ENCODE peak calls at places on chromosomes 7 and 10, in five cellular contexts. O is neural crest cell; U is CD8-positive, alpha-beta T cell; F is cardiac fibroblast; Q is B cell. B is an unnamed sample.

GRCh38 chr10:29767958-29768357 is 133.2 kb upstream of the SVIL start:
- DNase-seq in O (no peak), U (no peak), F (no peak), Q (no peak), B (no peak)

GRCh38 chr7:40047661-40048060 is 86.8 kb downstream of the MPLKIP start:
- DNase-seq in O (no peak), U (no peak), F (no peak), Q (no peak), B (no peak)

GRCh38 chr10:79385804-79386531 is 38.7 kb downstream of the PPIF start:
- DNase-seq in O (peak; percentile 0), U (no peak), F (peak; percentile 1), Q (no peak), B (peak; percentile 12)

GRCh38 chr7:67493386-67493785 is 496.8 kb downstream of the TYW1 start:
- DNase-seq in O (no peak), U (no peak), F (no peak), Q (no peak), B (no peak)

GRCh38 chr10:64316833-64317232 is 795.6 kb downstream of the REEP3 start:
- DNase-seq in O (no peak), U (no peak), F (no peak), Q (no peak), B (no peak)

GRCh38 chr7:52911795-52912194 is 123.6 kb upstream of the POM121L12 start:
- DNase-seq in O (no peak), U (no peak), F (no peak), Q (no peak), B (no peak)

GRCh38 chr7:109901916-109902315 is 1189.0 kb upstream of the LRRN3 start:
- DNase-seq in O (no peak), U (no peak), F (no peak), Q (no peak), B (no peak)

GRCh38 chr7:1537631-1538412 is 7.3 kb downstream of the MAFK start:
- DNase-seq in O (peak; percentile 68), U (no peak), F (peak; percentile 99), Q (no peak), B (peak; percentile 49)

GRCh38 chr10:91805110-91805825 is 7.0 kb downstream of the TNKS2 start:
- DNase-seq in O (no peak), U (no peak), F (no peak), Q (no peak), B (no peak)

GRCh38 chr10:44422631-44423030 is 37.7 kb upstream of the CXCL12 start:
- DNase-seq in O (no peak), U (no peak), F (no peak), Q (no peak), B (no peak)

GRCh38 chr7:144785491-144785890 is 50.4 kb downstream of the TPK1 start:
- DNase-seq in O (no peak), U (no peak), F (no peak), Q (no peak), B (no peak)

GRCh38 chr7:28217161-28217560 is 36.6 kb upstream of the JAZF1 start:
- DNase-seq in O (no peak), U (no peak), F (no peak), Q (no peak), B (no peak)

GRCh38 chr10:37860494-37861190 is 3.2 kb upstream of the ZNF248 start:
- DNase-seq in O (no peak), U (no peak), F (peak; percentile 44), Q (no peak), B (no peak)

GRCh38 chr10:22684707-22685106 is 29.7 kb downstream of the PIP4K2A start:
- DNase-seq in O (no peak), U (no peak), F (no peak), Q (no peak), B (no peak)

DNA sequence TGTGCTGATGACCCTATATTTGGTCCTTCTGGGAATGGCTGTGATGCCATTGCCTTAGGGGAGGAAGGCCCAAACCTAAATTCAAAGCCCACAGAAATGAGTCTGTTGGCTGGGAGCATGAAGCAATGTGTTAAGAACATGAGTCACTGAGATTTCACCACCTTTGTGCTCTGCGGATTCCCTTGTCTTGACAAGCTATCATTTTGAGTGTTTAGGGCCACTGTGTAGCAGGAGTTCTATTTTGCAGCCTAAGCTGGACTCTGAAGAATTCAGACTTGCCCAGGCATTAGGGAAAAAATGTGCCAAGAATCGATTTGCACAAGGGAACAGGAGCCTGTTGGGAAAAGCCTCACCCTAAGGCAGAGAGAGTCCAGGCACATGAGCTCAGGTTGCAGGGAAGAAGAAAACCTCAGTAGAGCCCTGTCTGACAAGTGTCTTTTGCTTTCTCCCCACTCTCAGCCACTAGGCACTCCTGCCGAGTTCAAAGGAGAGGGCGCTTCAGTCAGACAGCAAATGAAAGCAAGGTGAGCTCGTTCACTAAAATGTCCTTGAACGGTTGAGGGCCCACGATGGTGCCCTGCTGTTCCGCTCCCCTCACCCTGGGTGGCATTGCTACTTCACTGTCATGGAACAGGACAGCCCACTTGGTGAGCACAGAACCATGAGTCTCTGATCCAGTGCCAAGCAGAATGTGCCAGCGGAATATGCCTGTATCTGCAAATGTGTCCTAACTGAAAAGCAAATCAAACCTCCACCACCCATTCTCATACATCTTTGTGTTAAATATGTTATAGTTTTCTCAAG is 93.6 kb downstream of the PRLHR start:
- DNase-seq in O (no peak), U (no peak), F (peak; percentile 64), Q (no peak), B (no peak)
- TF ChIP-seq CTCF in O (no peak), U (no peak), F (no peak), Q (no peak), B (no peak)

DNA sequence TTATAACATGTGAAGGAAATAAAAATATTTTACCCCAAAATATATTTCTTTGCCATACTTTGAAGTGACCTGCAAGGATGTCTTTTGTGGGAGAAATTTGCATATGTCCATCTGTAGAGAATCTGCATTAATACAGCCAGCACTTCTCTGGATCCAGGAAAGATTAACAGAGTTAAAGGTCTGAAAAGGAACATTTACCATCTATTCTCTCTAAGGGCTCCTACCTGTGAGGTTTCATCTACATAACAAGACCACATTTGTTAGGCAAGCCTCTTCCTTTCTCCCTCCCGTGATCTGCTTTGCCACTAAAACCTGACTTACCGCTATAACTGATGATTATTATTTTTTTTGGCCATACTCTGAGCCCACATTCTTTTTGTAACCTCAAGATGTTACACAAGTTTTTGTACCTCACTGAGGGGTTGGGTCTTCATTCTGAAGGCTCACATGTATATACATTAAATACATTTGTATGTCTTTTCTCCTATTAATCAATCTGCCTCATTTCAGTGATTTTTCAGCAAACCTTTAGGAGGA is 129.4 kb downstream of the AKR1D1 start:
- DNase-seq in O (no peak), U (no peak), F (peak; percentile 8), Q (no peak), B (no peak)
- TF ChIP-seq CTCF in O (no peak), U (no peak), F (no peak), Q (no peak), B (no peak)

GRCh38 chr7:151632750-151633515 is 113.2 kb upstream of the RHEB start:
- DNase-seq in O (peak; percentile 5), U (peak; percentile 40), F (peak; percentile 62), Q (peak; percentile 83), B (peak; percentile 74)

GRCh38 chr7:151633516-151633812 is 113.8 kb upstream of the RHEB start:
- DNase-seq in O (no peak), U (no peak), F (no peak), Q (no peak), B (no peak)

GRCh38 chr7:151634643-151635042 is 114.9 kb upstream of the RHEB start:
- DNase-seq in O (no peak), U (no peak), F (no peak), Q (no peak), B (no peak)

GRCh38 chr7:151641587-151641986 is 121.9 kb upstream of the RHEB start:
- DNase-seq in O (no peak), U (no peak), F (no peak), Q (no peak), B (no peak)

DNA sequence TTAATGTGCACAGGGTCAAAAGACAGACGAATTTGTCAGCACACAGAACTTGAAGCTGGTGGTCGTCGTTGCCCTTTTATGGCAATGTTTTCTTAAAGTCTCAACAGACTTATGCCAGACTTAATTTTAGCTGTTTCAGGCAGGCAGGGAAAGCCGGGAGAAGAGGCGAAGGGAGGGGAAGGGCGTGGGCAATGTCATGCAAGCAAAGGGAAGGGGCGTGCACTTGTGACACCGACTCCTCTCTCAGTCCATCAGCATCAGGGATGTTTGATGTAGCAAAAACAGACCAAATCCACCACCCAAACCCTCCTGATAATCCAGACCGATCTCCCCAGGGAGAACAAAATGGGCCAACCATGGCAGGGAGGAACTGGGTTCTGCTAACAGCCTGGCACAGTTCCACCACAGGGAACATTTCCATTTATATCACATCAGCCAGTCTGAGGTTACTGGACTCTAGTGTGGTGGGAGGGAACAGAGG is 118.1 kb upstream of the RHEB start:
- DNase-seq in O (no peak), U (no peak), F (peak; percentile 28), Q (no peak), B (no peak)
- TF ChIP-seq CTCF in O (no peak), U (no peak), F (no peak), Q (no peak), B (no peak)

GRCh38 chr10:43392757-43393156 is 16.2 kb downstream of the HNRNPF start:
- DNase-seq in O (no peak), U (no peak), F (no peak), Q (no peak), B (no peak)

GRCh38 chr10:43393606-43394360 is 15.2 kb downstream of the HNRNPF start:
- DNase-seq in O (no peak), U (no peak), F (no peak), Q (no peak), B (no peak)

GRCh38 chr10:43390333-43390732 is 18.7 kb downstream of the HNRNPF start:
- DNase-seq in O (no peak), U (no peak), F (no peak), Q (no peak), B (no peak)

GRCh38 chr10:43389867-43390266 is 18.4 kb downstream of the FXYD4 start:
- DNase-seq in O (no peak), U (no peak), F (no peak), Q (no peak), B (no peak)

GRCh38 chr10:43390791-43391190 is 18.2 kb downstream of the HNRNPF start:
- DNase-seq in O (no peak), U (no peak), F (peak; percentile 68), Q (no peak), B (no peak)
- TF ChIP-seq CTCF in O (peak; percentile 55), U (peak; percentile 55), F (peak; percentile 62), Q (peak; percentile 53), B (peak; percentile 38)

DNA sequence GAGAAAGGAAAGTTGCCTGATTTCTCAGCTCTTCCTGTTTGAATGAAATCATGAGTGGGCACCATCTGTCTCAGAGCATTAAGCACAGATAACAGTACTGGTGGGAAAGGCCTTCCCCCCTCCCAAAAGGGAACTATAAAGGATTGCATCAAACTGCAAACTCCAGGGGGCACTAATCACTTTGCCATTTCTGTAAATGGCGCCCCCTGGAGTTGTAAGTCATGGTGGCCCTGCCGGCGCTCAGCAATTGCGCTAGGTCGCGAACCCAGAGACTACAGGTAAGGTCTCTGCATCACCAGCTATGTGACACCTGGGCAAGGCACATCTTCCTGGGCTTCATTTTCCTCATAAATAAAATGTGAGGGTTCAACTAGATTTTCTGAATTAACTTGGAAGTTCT is 11.1 kb downstream of the LRRC4 start:
- DNase-seq in O (no peak), U (no peak), F (no peak), Q (no peak), B (no peak)
- TF ChIP-seq CTCF in O (peak; percentile 47), U (no peak), F (peak; percentile 31), Q (no peak), B (no peak)

B was measured in Peyer's patch.